ENCODE peak calls at places on chromosomes 7 and 10, in four cellular contexts. P is SK-N-SH, Y is HCT116, C is GM23248. U is an unnamed sample.

GRCh38 chr7:137928626-137929025 is 73.3 kb downstream of the CREB3L2 start:
- DNase-seq in C (no peak), Y (no peak), P (no peak), U (no peak)

GRCh38 chr10:116001266-116001857 is 271.6 kb downstream of the GFRA1 start:
- DNase-seq in C (no peak), P (no peak), Y (no peak), U (peak; percentile 13)

GRCh38 chr10:20314431-20314830 is 498.2 kb downstream of the PLXDC2 start:
- DNase-seq in C (no peak), Y (no peak), P (no peak), U (no peak)

GRCh38 chr10:128036011-128036615 is 90.1 kb downstream of the MKI67 start:
- DNase-seq in Y (no peak), P (no peak), C (no peak), U (no peak)

GRCh38 chr7:118429141-118429540 is 204.6 kb downstream of the ANKRD7 start:
- DNase-seq in P (no peak), C (no peak), Y (no peak), U (no peak)

GRCh38 chr7:48806731-48807130 is 117.6 kb upstream of the CDC14C start:
- DNase-seq in Y (no peak), P (no peak), C (no peak), U (no peak)

GRCh38 chr7:43244232-43244631 is 131.8 kb downstream of the HECW1 start:
- DNase-seq in C (peak; percentile 67), P (no peak), Y (no peak), U (no peak)

GRCh38 chr10:15254808-15255655 is 86.5 kb upstream of the NMT2 start:
- DNase-seq in C (no peak), Y (no peak), P (no peak), U (no peak)

GRCh38 chr10:48897438-48897790 is 42.2 kb downstream of the LRRC18 start:
- DNase-seq in P (no peak), C (no peak), Y (no peak), U (no peak)

GRCh38 chr10:92124524-92125168 is 166.2 kb downstream of the CPEB3 start:
- DNase-seq in Y (no peak), C (peak; percentile 33), P (no peak), U (no peak)

GRCh38 chr10:106987362-106987761 is 177.1 kb downstream of the SORCS1 start:
- DNase-seq in Y (no peak), C (no peak), P (no peak), U (no peak)

GRCh38 chr10:34816067-34817002 is 1.2 kb upstream of the PARD3 start:
- DNase-seq in Y (no peak), C (peak; percentile 60), P (peak; percentile 49), U (peak; percentile 43)

GRCh38 chr10:24242562-24242961 is 33.6 kb downstream of the KIAA1217 start:
- DNase-seq in Y (no peak), C (no peak), P (no peak), U (no peak)

GRCh38 chr7:157787275-157787701 is 450.5 kb downstream of the DNAJB6 start:
- DNase-seq in P (no peak), C (no peak), Y (no peak), U (no peak)

GRCh38 chr7:34220501-34220900 is 315.2 kb downstream of the BMPER start:
- DNase-seq in Y (no peak), P (no peak), C (no peak), U (no peak)

GRCh38 chr10:17238445-17239275 is 10.6 kb downstream of the VIM start:
- DNase-seq in C (peak; percentile 92), P (no peak), Y (no peak), U (no peak)

GRCh38 chr10:132146941-132147915 is 39.5 kb upstream of the DPYSL4 start:
- DNase-seq in C (no peak), P (no peak), Y (no peak), U (no peak)

GRCh38 chr10:111129348-111129747 is 52.5 kb downstream of the ADRA2A start:
- DNase-seq in P (no peak), Y (no peak), C (peak; percentile 59), U (no peak)

GRCh38 chr10:79158402-79159097 is 89.8 kb downstream of the ZMIZ1 start:
- DNase-seq in Y (no peak), P (peak; percentile 65), C (peak; percentile 37), U (no peak)

GRCh38 chr7:154744226-154744860 is 258.6 kb downstream of the PAXIP1 start:
- DNase-seq in Y (no peak), C (peak; percentile 30), P (peak; percentile 86), U (peak; percentile 85)

GRCh38 chr7:134334408-134334807 is 17.7 kb upstream of the SLC35B4 start:
- DNase-seq in P (no peak), C (no peak), Y (no peak), U (no peak)

GRCh38 chr7:43954524-43955228 is 28.4 kb downstream of the UBE2D4 start:
- DNase-seq in C (peak; percentile 77), P (peak; percentile 81), Y (peak; percentile 34), U (peak; percentile 64)

GRCh38 chr7:80498481-80499349 is 13.1 kb downstream of the GNAT3 start:
- DNase-seq in C (peak; percentile 87), Y (peak; percentile 1), P (no peak), U (no peak)

GRCh38 chr10:6973904-6974303 is 393.8 kb upstream of the PRKCQ start:
- DNase-seq in Y (no peak), C (no peak), P (no peak), U (no peak)

GRCh38 chr10:568848-569247 is 120.6 kb downstream of the DIP2C start:
- DNase-seq in C (no peak), P (no peak), Y (no peak), U (no peak)

GRCh38 chr7:30647589-30647988 is 34.7 kb downstream of the CRHR2 start:
- DNase-seq in P (peak; percentile 29), Y (no peak), C (no peak), U (no peak)

GRCh38 chr7:84216477-84216876 is 21.9 kb upstream of the SEMA3A start:
- DNase-seq in C (peak; percentile 45), Y (no peak), P (no peak), U (no peak)

GRCh38 chr7:78768859-78769258 is 684.6 kb downstream of the MAGI2 start:
- DNase-seq in P (peak; percentile 16), Y (no peak), C (peak; percentile 31), U (peak; percentile 47)

GRCh38 chr10:82194419-82194818 is 319.4 kb downstream of the NRG3 start:
- DNase-seq in Y (no peak), C (no peak), P (no peak), U (no peak)

GRCh38 chr7:114819629-114820362 is 102.1 kb upstream of the MDFIC start:
- DNase-seq in Y (peak; percentile 69), P (no peak), C (peak; percentile 96), U (no peak)

GRCh38 chr7:19491821-19492452 is 216.9 kb downstream of the POLR1F start:
- DNase-seq in Y (peak; percentile 28), C (peak; percentile 58), P (peak; percentile 27), U (peak; percentile 18)

GRCh38 chr7:148325208-148325607 is 265.4 kb upstream of the C7orf33 start:
- DNase-seq in Y (no peak), P (no peak), C (no peak), U (no peak)

GRCh38 chr7:149020483-149020882 is 7.8 kb downstream of the PDIA4 start:
- DNase-seq in C (no peak), Y (no peak), P (no peak), U (no peak)

GRCh38 chr7:132577206-132578049 is 1.2 kb upstream of the PLXNA4 start:
- DNase-seq in C (peak; percentile 72), P (peak; percentile 95), Y (no peak), U (peak; percentile 92)
- TF ChIP-seq EZH2phosphoT487 in C (no peak), P (no peak), Y (no peak), U (peak; percentile 46)

DNA sequence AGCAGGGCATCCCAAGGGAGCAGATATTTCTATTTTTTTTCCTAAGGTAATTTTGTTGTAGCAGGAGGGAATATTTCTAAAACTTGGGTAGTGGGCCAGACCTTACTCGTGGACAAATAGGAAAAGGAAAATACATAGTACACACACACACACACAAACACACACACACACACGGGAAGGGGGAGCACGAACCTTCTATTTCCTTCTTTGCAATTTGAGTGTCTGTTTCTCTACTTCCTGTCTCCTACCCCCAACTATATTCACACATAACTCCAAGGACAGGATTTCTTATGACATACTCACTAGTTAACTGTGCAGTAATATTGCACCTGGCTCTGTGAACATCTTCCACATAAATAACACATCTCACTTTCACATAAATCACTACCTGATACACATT is 4.4 kb downstream of the LDB1 start:
- DNase-seq in C (peak; percentile 32), Y (no peak), P (no peak), U (no peak)
- H3K9ac ChIP-seq in C (peak overlapping the region; percentile 85), Y (peak overlapping the region; percentile 86), P (no peak overlapping the region), U (no peak overlapping the region)

DNA sequence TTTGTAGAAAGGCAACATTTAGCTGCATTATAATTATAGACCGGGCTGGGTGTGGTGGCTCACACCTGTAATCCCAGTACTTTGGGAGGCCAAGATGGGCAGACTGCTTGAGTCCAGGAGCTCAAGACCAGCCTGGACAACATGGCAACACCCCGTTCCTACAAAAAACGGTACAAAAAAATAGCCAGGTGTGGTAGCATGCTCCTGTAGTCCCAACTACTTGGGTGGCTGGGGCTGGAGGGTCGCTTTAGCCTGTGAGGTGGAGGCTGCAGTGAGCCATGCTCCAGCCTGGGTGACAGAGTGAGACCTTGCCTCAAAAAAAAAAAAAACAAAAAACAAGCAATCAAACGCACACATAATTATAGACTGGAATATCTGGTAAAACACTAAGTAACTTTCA is 5.0 kb downstream of the YWHAG start:
- DNase-seq in C (no peak), P (no peak), Y (no peak), U (no peak)
- H3K4me3 ChIP-seq in C (no peak overlapping the region), P (no peak overlapping the region), Y (no peak overlapping the region), U (no peak overlapping the region)

DNA sequence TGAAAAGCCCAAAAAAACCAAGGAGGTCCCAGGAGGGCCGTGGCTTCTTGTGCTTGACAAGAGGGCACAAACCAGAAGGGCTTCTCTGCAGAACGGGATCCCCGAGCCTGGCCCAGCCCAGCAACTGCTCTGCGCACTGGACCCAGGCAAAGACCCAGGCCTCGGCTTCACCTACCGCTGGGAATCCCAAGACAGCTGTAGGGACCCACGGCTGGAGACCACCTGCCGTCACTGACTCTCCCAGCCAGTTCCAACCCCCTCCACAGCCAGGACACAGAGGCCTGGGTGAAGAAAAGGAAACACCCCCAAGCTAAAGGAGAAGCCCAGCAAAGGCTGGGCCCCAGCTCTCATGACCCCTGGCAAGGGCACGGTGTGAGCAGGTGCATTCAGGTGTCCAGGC is 24.3 kb downstream of the PDGFA start:
- DNase-seq in P (no peak), C (no peak), Y (no peak), U (no peak)
- TF ChIP-seq EZH2phosphoT487 in P (no peak), C (no peak), Y (no peak), U (no peak)

GRCh38 chr7:41232086-41232485 is 470.8 kb downstream of the INHBA start:
- DNase-seq in C (peak; percentile 74), Y (no peak), P (no peak), U (no peak)
- H3K9ac ChIP-seq in C (no peak overlapping the region), Y (no peak overlapping the region), P (no peak overlapping the region), U (no peak overlapping the region)

GRCh38 chr10:118983263-118983662 is 46.3 kb upstream of the NANOS1 start:
- DNase-seq in C (no peak), P (no peak), Y (no peak), U (no peak)

GRCh38 chr10:118981946-118982345 is 47.6 kb upstream of the NANOS1 start:
- DNase-seq in P (no peak), Y (no peak), C (no peak), U (no peak)

GRCh38 chr10:118980870-118981269 is 48.6 kb upstream of the NANOS1 start:
- DNase-seq in P (no peak), Y (no peak), C (no peak), U (no peak)

GRCh38 chr10:118980135-118980865 is 49.2 kb upstream of the NANOS1 start:
- DNase-seq in C (no peak), P (no peak), Y (no peak), U (no peak)

GRCh38 chr10:118982366-118982765 is 47.1 kb upstream of the NANOS1 start:
- DNase-seq in P (no peak), C (no peak), Y (no peak), U (no peak)
- H3K4me3 ChIP-seq in P (no peak overlapping the region), C (no peak overlapping the region), Y (no peak overlapping the region), U (no peak overlapping the region)

U was measured in neural progenitor cell.